ENCODE peak calls at places on chromosomes 7 and 10, in nine cellular contexts. L, P, Q, I, O, J, K, E and Z are unnamed samples.

GRCh38 chr7:26426096-26426495 is 134.4 kb downstream of the SNX10 start:
- DNase-seq in L (no peak), P (no peak), Q (no peak), I (no peak), O (no peak), J (no peak), K (no peak), E (no peak), Z (no peak)

GRCh38 chr10:27558612-27559020 is 54.5 kb downstream of the RAB18 start:
- DNase-seq in L (peak), P (no peak), Q (peak), I (no peak), O (peak), J (no peak), K (peak), E (peak), Z (no peak)

GRCh38 chr7:53111061-53111460 is 75.6 kb downstream of the POM121L12 start:
- DNase-seq in L (no peak), P (no peak), Q (no peak), I (no peak), O (no peak), J (no peak), K (no peak), E (no peak), Z (no peak)

GRCh38 chr10:80460399-80461207 is 6.5 kb downstream of the TSPAN14 start:
- DNase-seq in L (peak), P (no peak), Q (no peak), I (no peak), O (no peak), J (peak), K (no peak), E (no peak), Z (no peak)

GRCh38 chr7:114293289-114294012 is 121.2 kb upstream of the FOXP2 start:
- DNase-seq in L (no peak), P (peak), Q (no peak), I (no peak), O (no peak), J (no peak), K (no peak), E (no peak), Z (no peak)

GRCh38 chr7:123966936-123967335 is 41.9 kb downstream of the SPAM1 start:
- DNase-seq in L (no peak), P (no peak), Q (no peak), I (no peak), O (no peak), J (no peak), K (no peak), E (no peak), Z (no peak)

GRCh38 chr10:92290076-92290836 is 622 bp downstream of the CPEB3 start:
- DNase-seq in L (peak), P (peak), Q (peak), I (peak), O (no peak), J (no peak), K (peak), E (peak), Z (peak)

GRCh38 chr7:92634924-92635519 is 44.8 kb upstream of the FAM133B start:
- DNase-seq in L (no peak), P (no peak), Q (peak), I (no peak), O (no peak), J (no peak), K (peak), E (no peak), Z (no peak)

GRCh38 chr7:127632276-127632910 is 14.5 kb upstream of the PAX4 start:
- DNase-seq in L (no peak), P (no peak), Q (no peak), I (no peak), O (no peak), J (no peak), K (peak), E (no peak), Z (no peak)

GRCh38 chr10:116690356-116691078 is 51.8 kb downstream of the HSPA12A start:
- DNase-seq in L (peak), P (no peak), Q (no peak), I (no peak), O (peak), J (peak), K (no peak), E (peak), Z (no peak)

GRCh38 chr7:20596653-20597052 is 18.8 kb upstream of the ABCB5 start:
- DNase-seq in L (no peak), P (no peak), Q (peak), I (no peak), O (no peak), J (no peak), K (peak), E (no peak), Z (no peak)

GRCh38 chr10:49608925-49609282 is 1.2 kb upstream of the SLC18A3 start:
- DNase-seq in L (no peak), P (no peak), Q (no peak), I (no peak), O (no peak), J (no peak), K (no peak), E (peak), Z (no peak)

GRCh38 chr10:50406457-50407076 is 155.3 kb upstream of the ASAH2 start:
- DNase-seq in L (no peak), P (no peak), Q (no peak), I (no peak), O (no peak), J (no peak), K (no peak), E (no peak), Z (no peak)

GRCh38 chr10:86415583-86415982 is 49.0 kb upstream of the GRID1 start:
- DNase-seq in L (no peak), P (no peak), Q (no peak), I (no peak), O (no peak), J (no peak), K (no peak), E (no peak), Z (no peak)

GRCh38 chr10:109924947-109925620 is 1.8 kb upstream of the XPNPEP1 start:
- DNase-seq in L (no peak), P (no peak), Q (no peak), I (no peak), O (no peak), J (no peak), K (no peak), E (no peak), Z (no peak)

GRCh38 chr10:16803464-16803863 is 13.8 kb downstream of the RSU1 start:
- DNase-seq in L (no peak), P (no peak), Q (no peak), I (no peak), O (no peak), J (no peak), K (no peak), E (no peak), Z (no peak)

GRCh38 chr7:17802056-17802455 is 138.2 kb downstream of the SNX13 start:
- DNase-seq in L (no peak), P (no peak), Q (no peak), I (no peak), O (no peak), J (no peak), K (no peak), E (no peak), Z (no peak)